ENCODE peak calls at places on chromosomes 12 and 14, in eight cellular contexts. One of them, this sample, is unnamed.

GRCh38 chr14:77654001-77654431 is 37.6 kb upstream of the SPTLC2 start:
- DNase-seq in PC-3: no peak
- DNase-seq in SK-N-SH: no peak
- DNase-seq in K562: no peak
- DNase-seq in GM23248: no peak
- DNase-seq in fibroblast of lung: no peak
- DNase-seq in astrocyte: no peak
- DNase-seq in NT2/D1: no peak
- DNase-seq in this sample: no peak

GRCh38 chr12:42296503-42297109 is 29.3 kb downstream of the ZCRB1 start:
- DNase-seq in PC-3: peak; percentile 49
- DNase-seq in SK-N-SH: no peak
- DNase-seq in K562: peak; percentile 62
- DNase-seq in GM23248: peak; percentile 37
- DNase-seq in fibroblast of lung: peak; percentile 24
- DNase-seq in astrocyte: no peak
- DNase-seq in NT2/D1: peak; percentile 57
- DNase-seq in this sample: peak; percentile 9

GRCh38 chr14:101444116-101444515 is 117.2 kb upstream of the DIO3 start:
- DNase-seq in PC-3: peak; percentile 87
- DNase-seq in SK-N-SH: no peak
- DNase-seq in K562: no peak
- DNase-seq in GM23248: peak; percentile 72
- DNase-seq in fibroblast of lung: peak; percentile 63
- DNase-seq in astrocyte: peak; percentile 71
- DNase-seq in NT2/D1: no peak
- DNase-seq in this sample: no peak

GRCh38 chr12:57755454-57756372 is 810 bp downstream of the MARCHF9 start:
- DNase-seq in PC-3: peak; percentile 22
- DNase-seq in SK-N-SH: peak; percentile 68
- DNase-seq in K562: peak; percentile 44
- DNase-seq in GM23248: peak; percentile 36
- DNase-seq in fibroblast of lung: no peak
- DNase-seq in astrocyte: no peak
- DNase-seq in NT2/D1: no peak
- DNase-seq in this sample: peak; percentile 53

GRCh38 chr12:121467638-121468403 is 67.9 kb downstream of the RNF34 start:
- DNase-seq in PC-3: no peak
- DNase-seq in SK-N-SH: no peak
- DNase-seq in K562: peak; percentile 46
- DNase-seq in GM23248: peak; percentile 48
- DNase-seq in fibroblast of lung: peak; percentile 22
- DNase-seq in astrocyte: no peak
- DNase-seq in NT2/D1: no peak
- DNase-seq in this sample: peak; percentile 34

GRCh38 chr12:94783343-94783742 is 133.0 kb upstream of the TMCC3 start:
- DNase-seq in PC-3: peak; percentile 4
- DNase-seq in SK-N-SH: no peak
- DNase-seq in K562: no peak
- DNase-seq in GM23248: no peak
- DNase-seq in fibroblast of lung: no peak
- DNase-seq in astrocyte: no peak
- DNase-seq in NT2/D1: no peak
- DNase-seq in this sample: no peak

GRCh38 chr12:96134200-96134599 is 60.0 kb upstream of the ELK3 start:
- DNase-seq in PC-3: no peak
- DNase-seq in SK-N-SH: no peak
- DNase-seq in K562: no peak
- DNase-seq in GM23248: no peak
- DNase-seq in fibroblast of lung: no peak
- DNase-seq in astrocyte: no peak
- DNase-seq in NT2/D1: no peak
- DNase-seq in this sample: no peak

GRCh38 chr12:71472441-71472911 is 32.9 kb downstream of the LGR5 start:
- DNase-seq in PC-3: no peak
- DNase-seq in SK-N-SH: no peak
- DNase-seq in K562: no peak
- DNase-seq in GM23248: peak; percentile 28
- DNase-seq in fibroblast of lung: no peak
- DNase-seq in astrocyte: peak; percentile 54
- DNase-seq in NT2/D1: no peak
- DNase-seq in this sample: peak; percentile 22

GRCh38 chr14:55120466-55121144 is 8.4 kb upstream of the LGALS3 start:
- DNase-seq in PC-3: no peak
- DNase-seq in SK-N-SH: no peak
- DNase-seq in K562: no peak
- DNase-seq in GM23248: no peak
- DNase-seq in fibroblast of lung: no peak
- DNase-seq in astrocyte: no peak
- DNase-seq in NT2/D1: no peak
- DNase-seq in this sample: no peak

DNA sequence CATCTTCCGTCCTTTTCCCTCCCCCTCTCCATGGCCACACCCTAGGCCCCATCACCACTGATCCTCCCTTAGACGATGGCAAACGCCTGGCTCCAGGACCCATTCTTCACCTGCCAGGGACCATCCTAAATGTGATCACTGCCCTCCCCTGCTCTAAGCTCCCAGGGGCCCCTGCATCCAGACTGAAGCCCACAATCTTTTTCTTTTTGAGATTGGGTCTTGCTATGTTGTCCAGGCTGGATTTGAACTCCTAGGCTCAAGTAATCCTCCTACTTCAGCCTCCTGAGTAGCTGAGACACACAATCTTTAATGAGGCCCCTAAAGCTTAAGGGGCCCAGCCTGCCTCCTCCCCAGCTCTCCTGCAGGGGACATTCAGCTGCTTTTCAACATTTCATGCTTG is 15.3 kb downstream of the RBM19 start:
- DNase-seq in PC-3: no peak
- DNase-seq in SK-N-SH: no peak
- DNase-seq in K562: no peak
- DNase-seq in GM23248: no peak
- DNase-seq in fibroblast of lung: no peak
- DNase-seq in astrocyte: no peak
- DNase-seq in NT2/D1: no peak
- DNase-seq in this sample: no peak
- H3K36me3 ChIP-seq in PC-3: peaks cover 66% of the 10 kb centered on the region
- H3K36me3 ChIP-seq in SK-N-SH: peaks cover 75% of the 10 kb centered on the region
- H3K36me3 ChIP-seq in K562: peaks cover 99% of the 10 kb centered on the region
- H3K36me3 ChIP-seq in GM23248: peaks cover 13% of the 10 kb centered on the region
- H3K36me3 ChIP-seq in fibroblast of lung: peaks cover 18% of the 10 kb centered on the region
- H3K36me3 ChIP-seq in astrocyte: peaks cover 33% of the 10 kb centered on the region
- H3K36me3 ChIP-seq in NT2/D1: peaks cover 98% of the 10 kb centered on the region
- H3K36me3 ChIP-seq in this sample: peaks cover 82% of the 10 kb centered on the region

DNA sequence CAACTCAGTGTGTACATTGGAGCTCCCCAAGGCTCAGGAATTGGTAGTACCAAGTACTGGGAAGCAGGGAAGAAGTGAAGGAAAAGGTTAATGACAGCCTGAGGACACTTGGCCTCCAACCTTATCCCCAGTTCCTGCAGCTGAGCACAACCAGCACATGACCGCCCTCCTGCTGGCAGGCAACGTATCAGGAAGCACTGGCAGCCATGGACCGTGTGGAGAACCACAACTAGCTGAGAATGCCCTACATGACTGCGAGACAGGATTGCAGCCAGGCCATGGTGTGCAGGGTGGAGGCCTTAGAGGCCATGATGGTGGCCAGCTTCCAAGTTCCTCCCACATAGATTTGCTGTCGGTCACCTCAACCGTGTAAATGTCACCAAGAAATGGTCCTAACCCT is 26.8 kb downstream of the PYGL start:
- DNase-seq in PC-3: no peak
- DNase-seq in SK-N-SH: no peak
- DNase-seq in K562: peak; percentile 14
- DNase-seq in GM23248: no peak
- DNase-seq in fibroblast of lung: no peak
- DNase-seq in astrocyte: no peak
- DNase-seq in NT2/D1: no peak
- DNase-seq in this sample: no peak
- H3K9ac ChIP-seq in PC-3: no peak overlapping the region
- H3K9ac ChIP-seq in SK-N-SH: no peak overlapping the region
- H3K9ac ChIP-seq in K562: peak overlapping the region; percentile 45
- H3K9ac ChIP-seq in GM23248: no peak overlapping the region
- H3K9ac ChIP-seq in fibroblast of lung: no peak overlapping the region
- H3K9ac ChIP-seq in astrocyte: no peak overlapping the region
- H3K9ac ChIP-seq in NT2/D1: no peak overlapping the region
- H3K9ac ChIP-seq in this sample: no peak overlapping the region

GRCh38 chr14:105453847-105454246 is 20.8 kb upstream of the CRIP2 start:
- DNase-seq in PC-3: no peak
- DNase-seq in SK-N-SH: no peak
- DNase-seq in K562: no peak
- DNase-seq in GM23248: no peak
- DNase-seq in fibroblast of lung: no peak
- DNase-seq in astrocyte: no peak
- DNase-seq in NT2/D1: no peak
- DNase-seq in this sample: no peak

GRCh38 chr14:105455086-105455640 is 19.5 kb upstream of the CRIP2 start:
- DNase-seq in PC-3: no peak
- DNase-seq in SK-N-SH: no peak
- DNase-seq in K562: no peak
- DNase-seq in GM23248: no peak
- DNase-seq in fibroblast of lung: no peak
- DNase-seq in astrocyte: no peak
- DNase-seq in NT2/D1: no peak
- DNase-seq in this sample: no peak

GRCh38 chr14:105458010-105458409 is 16.6 kb upstream of the CRIP2 start:
- DNase-seq in PC-3: no peak
- DNase-seq in SK-N-SH: no peak
- DNase-seq in K562: no peak
- DNase-seq in GM23248: no peak
- DNase-seq in fibroblast of lung: no peak
- DNase-seq in astrocyte: no peak
- DNase-seq in NT2/D1: no peak
- DNase-seq in this sample: no peak

GRCh38 chr14:105456736-105457703 is 17.6 kb upstream of the CRIP2 start:
- DNase-seq in PC-3: no peak
- DNase-seq in SK-N-SH: no peak
- DNase-seq in K562: no peak
- DNase-seq in GM23248: no peak
- DNase-seq in fibroblast of lung: no peak
- DNase-seq in astrocyte: no peak
- DNase-seq in NT2/D1: no peak
- DNase-seq in this sample: no peak

DNA sequence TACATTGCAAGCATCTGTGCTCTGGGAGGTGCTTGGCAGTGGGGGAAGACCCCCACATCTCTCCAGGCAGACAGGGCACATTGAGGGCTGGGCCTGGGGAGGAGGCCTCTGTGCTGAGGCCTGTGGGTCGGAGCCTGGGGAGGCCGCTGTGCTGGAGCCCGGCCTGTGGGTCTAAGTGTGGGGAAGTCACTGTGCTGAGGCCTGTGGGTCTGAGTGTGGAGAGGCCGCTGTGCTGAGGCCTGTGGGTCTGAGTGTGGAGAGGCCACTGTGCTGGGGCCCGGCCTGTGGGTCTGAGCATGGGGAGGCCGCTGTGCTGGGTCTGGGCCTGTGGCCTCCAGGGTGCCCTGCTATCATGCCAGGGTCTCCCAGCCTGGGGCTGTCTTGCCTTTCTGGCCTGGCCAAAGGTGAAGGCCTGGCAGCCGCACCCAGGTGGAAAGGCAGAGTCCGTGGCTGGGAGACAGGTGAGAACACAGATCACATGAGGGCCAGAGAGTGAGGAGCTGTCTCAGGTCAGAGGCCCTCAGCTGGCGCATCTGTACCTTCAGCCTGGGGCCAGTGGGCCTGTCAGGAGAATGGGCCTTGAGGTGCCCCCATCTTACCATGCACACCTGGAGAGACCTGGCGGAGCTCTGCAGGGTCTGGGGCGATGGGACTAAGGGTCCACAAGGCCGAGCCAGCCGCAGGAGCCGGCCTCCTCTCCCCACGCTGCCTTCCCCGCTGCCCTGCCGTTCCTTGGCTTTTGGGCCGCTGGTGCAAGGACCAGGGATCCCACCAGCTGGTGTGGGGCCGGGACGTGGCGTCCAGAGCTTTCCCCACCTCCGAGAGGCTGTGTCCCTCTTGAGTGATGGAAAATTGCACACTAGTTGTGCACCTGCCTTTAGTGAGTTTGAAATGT is 18.6 kb upstream of the CRIP2 start:
- DNase-seq in PC-3: no peak
- DNase-seq in SK-N-SH: no peak
- DNase-seq in K562: no peak
- DNase-seq in GM23248: no peak
- DNase-seq in fibroblast of lung: no peak
- DNase-seq in astrocyte: no peak
- DNase-seq in NT2/D1: no peak
- DNase-seq in this sample: no peak
- H3K36me3 ChIP-seq in PC-3: no peaks in the 10 kb centered on the region
- H3K36me3 ChIP-seq in SK-N-SH: peaks cover 63% of the 10 kb centered on the region
- H3K36me3 ChIP-seq in K562: peaks cover 64% of the 10 kb centered on the region
- H3K36me3 ChIP-seq in GM23248: no peaks in the 10 kb centered on the region
- H3K36me3 ChIP-seq in fibroblast of lung: peaks cover 18% of the 10 kb centered on the region
- H3K36me3 ChIP-seq in astrocyte: peaks cover 2% of the 10 kb centered on the region
- H3K36me3 ChIP-seq in NT2/D1: peaks cover 66% of the 10 kb centered on the region
- H3K36me3 ChIP-seq in this sample: peaks cover 60% of the 10 kb centered on the region

GRCh38 chr12:49355913-49356312 is 9.2 kb downstream of the DNAJC22 start:
- DNase-seq in PC-3: no peak
- DNase-seq in SK-N-SH: no peak
- DNase-seq in K562: no peak
- DNase-seq in GM23248: no peak
- DNase-seq in fibroblast of lung: no peak
- DNase-seq in astrocyte: no peak
- DNase-seq in NT2/D1: no peak
- DNase-seq in this sample: no peak

GRCh38 chr12:49358548-49359141 is 8.6 kb upstream of the SPATS2 start:
- DNase-seq in PC-3: peak; percentile 63
- DNase-seq in SK-N-SH: peak; percentile 74
- DNase-seq in K562: peak; percentile 86
- DNase-seq in GM23248: peak; percentile 62
- DNase-seq in fibroblast of lung: peak; percentile 81
- DNase-seq in astrocyte: no peak
- DNase-seq in NT2/D1: no peak
- DNase-seq in this sample: peak; percentile 83

GRCh38 chr12:49359671-49360070 is 7.6 kb upstream of the SPATS2 start:
- DNase-seq in PC-3: no peak
- DNase-seq in SK-N-SH: no peak
- DNase-seq in K562: no peak
- DNase-seq in GM23248: peak; percentile 30
- DNase-seq in fibroblast of lung: no peak
- DNase-seq in astrocyte: no peak
- DNase-seq in NT2/D1: no peak
- DNase-seq in this sample: no peak

GRCh38 chr12:49352351-49352750 is 5.7 kb downstream of the DNAJC22 start:
- DNase-seq in PC-3: no peak
- DNase-seq in SK-N-SH: no peak
- DNase-seq in K562: no peak
- DNase-seq in GM23248: no peak
- DNase-seq in fibroblast of lung: no peak
- DNase-seq in astrocyte: no peak
- DNase-seq in NT2/D1: no peak
- DNase-seq in this sample: no peak

DNA sequence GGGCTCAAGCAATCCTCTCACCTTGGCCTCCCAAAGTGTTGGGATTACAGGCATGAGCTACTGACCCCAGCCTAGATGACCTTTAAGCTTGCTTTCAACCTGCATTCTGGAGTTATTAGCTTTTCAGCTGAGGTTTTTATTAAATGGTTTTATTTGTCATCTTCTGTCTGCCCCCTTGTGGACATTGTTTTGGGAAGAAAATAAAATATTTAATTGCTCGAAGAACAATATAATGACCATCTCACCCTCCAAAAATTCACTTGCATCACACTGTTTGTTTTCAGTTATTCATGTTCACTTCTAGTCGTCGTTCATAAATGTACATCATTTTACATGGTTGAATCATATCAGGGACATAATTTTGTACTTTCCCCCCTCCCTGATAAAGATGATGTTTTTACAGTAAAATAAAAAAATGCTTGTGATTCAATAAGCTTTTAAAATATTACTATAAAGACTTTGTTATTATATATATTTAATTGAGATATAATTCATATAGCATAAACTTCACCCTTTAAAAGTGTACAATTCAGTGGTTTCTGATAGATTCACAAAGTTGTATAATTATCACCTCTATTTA is 10.1 kb upstream of the SPATS2 start:
- DNase-seq in PC-3: peak; percentile 85
- DNase-seq in SK-N-SH: peak; percentile 29
- DNase-seq in K562: peak; percentile 58
- DNase-seq in GM23248: peak; percentile 83
- DNase-seq in fibroblast of lung: peak; percentile 81
- DNase-seq in astrocyte: no peak
- DNase-seq in NT2/D1: no peak
- DNase-seq in this sample: peak; percentile 93
- H3K9ac ChIP-seq in PC-3: no peak overlapping the region
- H3K9ac ChIP-seq in SK-N-SH: peak overlapping the region; percentile 20
- H3K9ac ChIP-seq in K562: no peak overlapping the region
- H3K9ac ChIP-seq in GM23248: no peak overlapping the region
- H3K9ac ChIP-seq in fibroblast of lung: no peak overlapping the region
- H3K9ac ChIP-seq in astrocyte: no peak overlapping the region
- H3K9ac ChIP-seq in NT2/D1: no peak overlapping the region
- H3K9ac ChIP-seq in this sample: peak overlapping the region; percentile 29

This sample was measured in adipocyte.